ENCODE peak calls at places on chromosomes 12 and 14, in six cellular contexts. N is K562, W is GM12878, H is H1, O is SK-N-SH, T is HepG2. D is an unnamed sample.

GRCh38 chr12:63949902-63950301 is 105.4 kb downstream of the SRGAP1 start:
- DNase-seq in N (no peak), W (no peak), H (no peak), O (no peak), T (peak), D (no peak)

GRCh38 chr12:116299548-116300150 is 22.2 kb upstream of the MED13L start:
- DNase-seq in N (no peak), W (no peak), H (no peak), O (no peak), T (no peak), D (no peak)

GRCh38 chr12:103668520-103668919 is 81.4 kb downstream of the STAB2 start:
- DNase-seq in N (no peak), W (no peak), H (no peak), O (no peak), T (no peak), D (no peak)

GRCh38 chr12:27785882-27786570 is 6.0 kb upstream of the MANSC4 start:
- DNase-seq in N (no peak), W (no peak), H (no peak), O (no peak), T (no peak), D (peak)

GRCh38 chr14:94461526-94462218 is 9.1 kb upstream of the SERPINA11 start:
- DNase-seq in N (no peak), W (no peak), H (no peak), O (no peak), T (no peak), D (no peak)

GRCh38 chr12:122336015-122336946 is 70.0 kb upstream of the VPS33A start:
- DNase-seq in N (peak), W (no peak), H (peak), O (peak), T (peak), D (peak)

GRCh38 chr12:56261503-56262230 is 3.5 kb upstream of the ANKRD52 start:
- DNase-seq in N (no peak), W (no peak), H (no peak), O (no peak), T (no peak), D (no peak)

GRCh38 chr12:23906329-23906728 is 43.1 kb downstream of the SOX5 start:
- DNase-seq in N (no peak), W (no peak), H (no peak), O (no peak), T (peak), D (no peak)

GRCh38 chr14:24269910-24270536 is 1.4 kb downstream of the RABGGTA start:
- DNase-seq in N (no peak), W (no peak), H (no peak), O (no peak), T (no peak), D (no peak)

GRCh38 chr14:24271834-24272263 is 452 bp upstream of the RABGGTA start:
- DNase-seq in N (no peak), W (no peak), H (no peak), O (no peak), T (no peak), D (no peak)

GRCh38 chr14:24270537-24271133 is 762 bp downstream of the RABGGTA start:
- DNase-seq in N (no peak), W (no peak), H (no peak), O (no peak), T (no peak), D (no peak)

GRCh38 chr14:24272442-24272841 is 1.0 kb upstream of the RABGGTA start:
- DNase-seq in N (no peak), W (no peak), H (no peak), O (no peak), T (no peak), D (no peak)

GRCh38 chr14:24271134-24271833 is at the start of gene RABGGTA:
- DNase-seq in N (peak), W (peak), H (peak), O (peak), T (peak), D (peak)
- TF ChIP-seq GABPA in N (peak), W (peak), H (peak), O (peak), T (peak), D (peak)

DNA sequence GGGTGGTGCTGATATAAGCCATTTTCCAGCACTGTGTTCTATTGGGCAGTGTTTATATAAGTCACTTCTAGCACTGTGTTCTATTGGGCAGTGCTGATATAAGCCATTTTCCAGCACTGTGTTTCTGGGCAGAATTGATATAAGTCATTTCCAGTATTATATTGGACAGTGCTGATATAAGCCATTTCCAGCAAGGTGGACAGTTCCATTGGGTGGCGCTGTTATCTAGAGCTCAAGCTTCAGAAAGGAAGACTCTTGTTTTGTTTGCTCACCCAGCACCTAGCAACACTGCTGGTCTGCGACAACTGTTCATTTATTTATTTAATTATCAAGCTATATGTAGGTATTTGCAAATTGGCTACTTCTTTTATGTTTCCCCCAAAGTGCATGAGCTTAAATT is 690.3 kb downstream of the AACS start:
- DNase-seq in N (no peak), W (no peak), H (no peak), O (no peak), T (no peak), D (no peak)
- TF ChIP-seq CTCF in N (no peak), W (no peak), H (peak), O (no peak), T (no peak), D (no peak)

GRCh38 chr12:12559699-12560296 is 2.9 kb downstream of the DUSP16 start:
- DNase-seq in N (no peak), W (no peak), H (no peak), O (no peak), T (no peak), D (no peak)
- H3K4me3 ChIP-seq in N (peak), W (peak), H (peak), O (peak), T (peak), D (no peak)

DNA sequence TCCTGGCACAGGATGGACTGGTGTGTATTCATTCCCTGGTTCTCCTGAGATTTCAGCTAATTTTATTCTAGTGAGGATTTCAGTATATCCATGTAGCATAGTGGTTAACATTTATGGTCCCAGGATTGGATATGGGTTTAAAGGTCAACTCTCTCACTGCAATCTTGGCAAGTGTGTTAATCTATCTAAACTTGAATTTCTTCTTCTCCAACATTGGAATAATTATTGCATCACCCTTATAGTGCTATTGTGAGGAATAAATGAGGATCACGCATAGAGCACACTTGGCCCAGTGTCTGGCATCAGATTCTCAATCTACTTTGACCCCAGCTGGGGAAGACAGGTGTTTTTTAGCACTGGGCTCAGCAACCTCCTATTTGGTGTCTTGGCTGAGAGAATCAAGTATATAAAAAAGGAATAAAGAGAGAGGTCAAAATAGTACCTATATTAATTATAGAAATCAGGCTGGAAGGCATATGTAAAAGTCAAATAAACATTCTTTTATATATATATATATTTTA is 531.2 kb upstream of the ATP2B1 start:
- DNase-seq in N (no peak), W (no peak), H (no peak), O (no peak), T (no peak), D (no peak)
- TF ChIP-seq GABPA in N (no peak), W (no peak), H (no peak), O (no peak), T (no peak), D (no peak)

GRCh38 chr14:46250113-46250703 is 401.4 kb downstream of the RPL10L start:
- DNase-seq in N (no peak), W (no peak), H (no peak), O (no peak), T (peak), D (no peak)
- TF ChIP-seq CTCF in N (peak), W (peak), H (peak), O (peak), T (peak), D (peak)

GRCh38 chr12:120901818-120902217 is 2.3 kb downstream of the SPPL3 start:
- DNase-seq in N (no peak), W (no peak), H (no peak), O (no peak), T (no peak), D (no peak)
- H3K4me3 ChIP-seq in N (no peak), W (peak), H (no peak), O (no peak), T (no peak), D (peak)